ENCODE peak calls at places on chromosome 19, in eight cellular contexts. O is HT1080; U is T-helper 17 cell; Z is H4; L is effector CD4-positive, alpha-beta T cell; S is NCI-H1436; T is DMS153; Q is hepatic stellate cell. A is an unnamed sample.
A peak's percentile ranks its signal among the peaks of the same experiment; 100 is the strongest.

GRCh38 chr19:13181747-13182388 is 31.7 kb downstream of the IER2 start:
- DNase-seq in U (no peak), Q (peak; percentile 63), L (no peak), O (no peak), T (no peak), Z (peak; percentile 59), S (no peak), A (peak; percentile 70)

GRCh38 chr19:2602391-2603181 is 99.9 kb downstream of the GNG7 start:
- DNase-seq in T (no peak), S (no peak), O (no peak), U (no peak), L (no peak), Z (peak; percentile 61), Q (peak; percentile 84), A (peak; percentile 87)

GRCh38 chr19:47257411-47258169 is 1.3 kb downstream of the CCDC9 start:
- DNase-seq in S (no peak), Q (peak; percentile 31), O (no peak), T (no peak), U (no peak), L (no peak), Z (no peak), A (no peak)

GRCh38 chr19:1630012-1630411 is 22.4 kb downstream of the TCF3 start:
- DNase-seq in Q (no peak), T (no peak), U (no peak), Z (no peak), O (no peak), L (no peak), S (no peak), A (no peak)

GRCh38 chr19:12494260-12494860 is 9.7 kb upstream of the ZNF709 start:
- DNase-seq in S (no peak), Z (no peak), U (no peak), Q (no peak), L (no peak), O (no peak), T (no peak), A (no peak)

GRCh38 chr19:10238172-10238783 is 7.1 kb upstream of the S1PR2 start:
- DNase-seq in T (peak; percentile 97), Z (no peak), O (no peak), Q (peak; percentile 75), L (no peak), S (peak; percentile 82), U (no peak), A (no peak)

GRCh38 chr19:46745521-46746280 is at the start of gene FKRP:
- DNase-seq in T (no peak), U (peak; percentile 49), O (no peak), L (no peak), Z (no peak), Q (peak; percentile 60), S (peak; percentile 5), A (no peak)

GRCh38 chr19:13020002-13020414 is 24.7 kb downstream of the NFIX start:
- DNase-seq in T (no peak), L (no peak), O (no peak), S (no peak), Z (no peak), Q (no peak), U (no peak), A (no peak)

GRCh38 chr19:44592451-44592890 is 20.9 kb upstream of the IGSF23 start:
- DNase-seq in T (no peak), Z (no peak), S (no peak), U (no peak), Q (no peak), L (no peak), O (no peak), A (no peak)

GRCh38 chr19:49862411-49863253 is 4.7 kb downstream of the PNKP start:
- DNase-seq in U (no peak), O (no peak), L (no peak), T (no peak), Q (no peak), S (no peak), Z (no peak), A (peak; percentile 77)

GRCh38 chr19:38698225-38699026 is 45.8 kb downstream of the CAPN12 start:
- DNase-seq in U (no peak), L (no peak), Z (no peak), T (no peak), Q (no peak), S (no peak), O (no peak), A (no peak)

GRCh38 chr19:15456871-15457700 is 7.3 kb downstream of the RASAL3 start:
- DNase-seq in T (peak; percentile 87), Q (no peak), U (no peak), O (no peak), L (no peak), Z (no peak), S (no peak), A (peak; percentile 51)

GRCh38 chr19:41870401-41870873 is 6.6 kb upstream of the CD79A start:
- DNase-seq in T (no peak), Q (no peak), Z (no peak), O (peak; percentile 67), U (no peak), S (no peak), L (no peak), A (no peak)

GRCh38 chr19:45137179-45137761 is 23.5 kb downstream of the NKPD1 start:
- DNase-seq in S (no peak), U (no peak), L (no peak), Q (no peak), T (no peak), O (no peak), Z (no peak), A (no peak)

GRCh38 chr19:42122691-42123607 is 9.3 kb downstream of the POU2F2 start:
- DNase-seq in S (no peak), Z (no peak), U (no peak), L (no peak), Q (no peak), T (no peak), O (no peak), A (no peak)

GRCh38 chr19:17522988-17523872 is 11.8 kb downstream of the PGLS start:
- DNase-seq in T (no peak), L (no peak), Q (no peak), U (no peak), S (no peak), O (no peak), Z (no peak), A (peak; percentile 44)

GRCh38 chr19:18264428-18264827 is 9.8 kb downstream of the IQCN start:
- DNase-seq in O (no peak), L (no peak), Q (no peak), U (no peak), Z (no peak), S (no peak), T (no peak), A (no peak)

GRCh38 chr19:15702590-15702930 is 25.3 kb upstream of the OR10H2 start:
- DNase-seq in U (no peak), Q (no peak), T (peak; percentile 85), O (peak; percentile 36), Z (peak; percentile 94), S (peak; percentile 1), L (no peak), A (peak; percentile 65)

GRCh38 chr19:604355-604754 is 14.7 kb downstream of the HCN2 start:
- DNase-seq in U (no peak), S (no peak), Q (no peak), O (no peak), Z (no peak), L (no peak), T (no peak), A (peak; percentile 46)

GRCh38 chr19:48513289-48514122 is 1.9 kb upstream of the LMTK3 start:
- DNase-seq in U (peak; percentile 47), Q (peak; percentile 81), L (peak; percentile 71), Z (peak; percentile 79), T (peak; percentile 53), O (peak; percentile 65), S (peak; percentile 83), A (peak; percentile 82)

GRCh38 chr19:33905937-33906577 is 109.4 kb downstream of the KCTD15 start:
- DNase-seq in S (no peak), U (no peak), O (no peak), Q (peak; percentile 40), T (no peak), L (no peak), Z (no peak), A (peak; percentile 31)

GRCh38 chr19:33293255-33294057 is 8.9 kb downstream of the CEBPA start:
- DNase-seq in L (no peak), U (no peak), O (peak; percentile 60), Q (peak; percentile 78), T (peak; percentile 45), Z (peak; percentile 88), S (no peak), A (no peak)

GRCh38 chr19:51799311-51799997 is 4.5 kb downstream of the FPR3 start:
- DNase-seq in U (no peak), Z (peak; percentile 100), L (no peak), O (peak; percentile 88), Q (peak; percentile 86), S (no peak), T (no peak), A (peak; percentile 93)

GRCh38 chr19:55146078-55146647 is 2.8 kb downstream of the TNNT1 start:
- DNase-seq in Q (peak; percentile 54), L (no peak), T (peak; percentile 65), U (no peak), Z (peak; percentile 83), S (peak; percentile 84), O (peak; percentile 42), A (no peak)

GRCh38 chr19:1315470-1316166 is 29.9 kb downstream of the EFNA2 start:
- DNase-seq in Z (no peak), T (no peak), S (peak; percentile 45), U (no peak), L (no peak), O (no peak), Q (peak; percentile 77), A (peak; percentile 67)

GRCh38 chr19:33554821-33555220 is 33.2 kb upstream of the PEPD start:
- DNase-seq in Q (no peak), T (no peak), L (no peak), U (no peak), S (no peak), O (no peak), Z (no peak), A (no peak)

GRCh38 chr19:18607222-18608101 is 863 bp upstream of the CRLF1 start:
- DNase-seq in L (no peak), O (no peak), S (no peak), Z (no peak), Q (no peak), T (no peak), U (no peak), A (no peak)

GRCh38 chr19:38841787-38842438 is 7.9 kb downstream of the HNRNPL start:
- DNase-seq in Z (no peak), T (no peak), L (peak; percentile 65), U (peak; percentile 48), O (no peak), Q (no peak), S (no peak), A (no peak)

GRCh38 chr19:6773323-6773931 is 919 bp downstream of the VAV1 start:
- DNase-seq in T (no peak), Q (no peak), L (peak; percentile 21), Z (no peak), O (no peak), U (peak; percentile 34), S (no peak), A (no peak)

GRCh38 chr19:50838239-50838638 is 4.9 kb upstream of the KLK15 start:
- DNase-seq in U (no peak), Z (no peak), T (peak; percentile 9), Q (no peak), L (no peak), S (peak; percentile 27), O (peak; percentile 28), A (no peak)

GRCh38 chr19:7986321-7987083 is 18.9 kb downstream of the ELAVL1 start:
- DNase-seq in S (no peak), O (peak; percentile 55), Z (peak; percentile 65), U (no peak), Q (peak; percentile 82), L (no peak), T (no peak), A (no peak)

GRCh38 chr19:10289836-10290438 is at the start of gene ICAM5:
- DNase-seq in T (no peak), O (no peak), U (no peak), S (no peak), Q (peak; percentile 53), L (peak; percentile 6), Z (no peak), A (no peak)

GRCh38 chr19:10339380-10339960 is at the start of gene ICAM3:
- DNase-seq in O (no peak), L (peak; percentile 37), Q (no peak), Z (no peak), U (peak; percentile 40), T (no peak), S (no peak), A (no peak)

A was measured in testis.